ENCODE peak calls at places on chromosomes 6 and 20, in six cellular contexts. One of them, this sample, is unnamed.

GRCh38 chr20:44001667-44002596 is 87.3 kb downstream of the TOX2 start:
- DNase-seq in uterus: no peak
- DNase-seq in body of pancreas: no peak
- DNase-seq in A549: no peak
- DNase-seq in ACHN: no peak
- DNase-seq in stimulated activated effector memory CD8-positive, alpha-beta T cell treated with anti-CD3 and anti-CD28 coated beads, Interleukin-12 subunit alpha, Interleukin-12 subunit beta, amount 100 ng/mL, for 72 hours: no peak
- DNase-seq in this sample: no peak

GRCh38 chr20:45934046-45934586 is 367 bp upstream of the PCIF1 start:
- DNase-seq in uterus: no peak
- DNase-seq in body of pancreas: peak
- DNase-seq in stimulated activated effector memory CD8-positive, alpha-beta T cell treated with anti-CD3 and anti-CD28 coated beads, Interleukin-12 subunit alpha, Interleukin-12 subunit beta, amount 100 ng/mL, for 72 hours: no peak
- DNase-seq in A549: peak
- DNase-seq in ACHN: peak
- DNase-seq in this sample: no peak

GRCh38 chr20:24634855-24635254 is 165.4 kb downstream of the SYNDIG1 start:
- DNase-seq in uterus: no peak
- DNase-seq in A549: peak
- DNase-seq in stimulated activated effector memory CD8-positive, alpha-beta T cell treated with anti-CD3 and anti-CD28 coated beads, Interleukin-12 subunit alpha, Interleukin-12 subunit beta, amount 100 ng/mL, for 72 hours: no peak
- DNase-seq in ACHN: peak
- DNase-seq in body of pancreas: no peak
- DNase-seq in this sample: no peak

GRCh38 chr6:125807293-125807692 is 16.5 kb downstream of the NCOA7 start:
- DNase-seq in ACHN: no peak
- DNase-seq in body of pancreas: no peak
- DNase-seq in A549: no peak
- DNase-seq in uterus: no peak
- DNase-seq in stimulated activated effector memory CD8-positive, alpha-beta T cell treated with anti-CD3 and anti-CD28 coated beads, Interleukin-12 subunit alpha, Interleukin-12 subunit beta, amount 100 ng/mL, for 72 hours: no peak
- DNase-seq in this sample: peak

GRCh38 chr20:49590163-49591017 is 22.5 kb upstream of the PTGIS start:
- DNase-seq in body of pancreas: no peak
- DNase-seq in A549: no peak
- DNase-seq in ACHN: no peak
- DNase-seq in stimulated activated effector memory CD8-positive, alpha-beta T cell treated with anti-CD3 and anti-CD28 coated beads, Interleukin-12 subunit alpha, Interleukin-12 subunit beta, amount 100 ng/mL, for 72 hours: no peak
- DNase-seq in uterus: no peak
- DNase-seq in this sample: peak

GRCh38 chr20:63696628-63697356 is at the start of gene TNFRSF6B:
- DNase-seq in stimulated activated effector memory CD8-positive, alpha-beta T cell treated with anti-CD3 and anti-CD28 coated beads, Interleukin-12 subunit alpha, Interleukin-12 subunit beta, amount 100 ng/mL, for 72 hours: no peak
- DNase-seq in A549: no peak
- DNase-seq in uterus: peak
- DNase-seq in body of pancreas: no peak
- DNase-seq in ACHN: no peak
- DNase-seq in this sample: no peak

GRCh38 chr6:3457710-3458605 is 1.1 kb upstream of the SLC22A23 start:
- DNase-seq in body of pancreas: peak
- DNase-seq in stimulated activated effector memory CD8-positive, alpha-beta T cell treated with anti-CD3 and anti-CD28 coated beads, Interleukin-12 subunit alpha, Interleukin-12 subunit beta, amount 100 ng/mL, for 72 hours: no peak
- DNase-seq in ACHN: no peak
- DNase-seq in A549: peak
- DNase-seq in uterus: peak
- DNase-seq in this sample: peak

GRCh38 chr6:14883921-14884320 is 361.9 kb upstream of the JARID2 start:
- DNase-seq in ACHN: no peak
- DNase-seq in body of pancreas: no peak
- DNase-seq in A549: no peak
- DNase-seq in uterus: no peak
- DNase-seq in stimulated activated effector memory CD8-positive, alpha-beta T cell treated with anti-CD3 and anti-CD28 coated beads, Interleukin-12 subunit alpha, Interleukin-12 subunit beta, amount 100 ng/mL, for 72 hours: no peak
- DNase-seq in this sample: no peak

GRCh38 chr6:80132942-80133517 is 26.6 kb downstream of the BCKDHB start:
- DNase-seq in body of pancreas: peak
- DNase-seq in stimulated activated effector memory CD8-positive, alpha-beta T cell treated with anti-CD3 and anti-CD28 coated beads, Interleukin-12 subunit alpha, Interleukin-12 subunit beta, amount 100 ng/mL, for 72 hours: peak
- DNase-seq in uterus: peak
- DNase-seq in A549: peak
- DNase-seq in ACHN: peak
- DNase-seq in this sample: peak

GRCh38 chr6:48813821-48814220 is 649.2 kb downstream of the MMUT start:
- DNase-seq in ACHN: no peak
- DNase-seq in stimulated activated effector memory CD8-positive, alpha-beta T cell treated with anti-CD3 and anti-CD28 coated beads, Interleukin-12 subunit alpha, Interleukin-12 subunit beta, amount 100 ng/mL, for 72 hours: no peak
- DNase-seq in body of pancreas: no peak
- DNase-seq in uterus: no peak
- DNase-seq in A549: no peak
- DNase-seq in this sample: no peak

GRCh38 chr6:75882734-75883133 is 133.7 kb downstream of the MYO6 start:
- DNase-seq in uterus: no peak
- DNase-seq in stimulated activated effector memory CD8-positive, alpha-beta T cell treated with anti-CD3 and anti-CD28 coated beads, Interleukin-12 subunit alpha, Interleukin-12 subunit beta, amount 100 ng/mL, for 72 hours: no peak
- DNase-seq in A549: no peak
- DNase-seq in ACHN: peak
- DNase-seq in body of pancreas: no peak
- DNase-seq in this sample: no peak

GRCh38 chr20:36528176-36528874 is 13.0 kb upstream of the MYL9 start:
- DNase-seq in body of pancreas: no peak
- DNase-seq in uterus: no peak
- DNase-seq in A549: no peak
- DNase-seq in stimulated activated effector memory CD8-positive, alpha-beta T cell treated with anti-CD3 and anti-CD28 coated beads, Interleukin-12 subunit alpha, Interleukin-12 subunit beta, amount 100 ng/mL, for 72 hours: no peak
- DNase-seq in ACHN: no peak
- DNase-seq in this sample: no peak

GRCh38 chr6:110690916-110691315 is 124.4 kb downstream of the CDK19 start:
- DNase-seq in body of pancreas: no peak
- DNase-seq in stimulated activated effector memory CD8-positive, alpha-beta T cell treated with anti-CD3 and anti-CD28 coated beads, Interleukin-12 subunit alpha, Interleukin-12 subunit beta, amount 100 ng/mL, for 72 hours: no peak
- DNase-seq in A549: no peak
- DNase-seq in uterus: no peak
- DNase-seq in ACHN: peak
- DNase-seq in this sample: no peak

This sample was measured in CD4-positive, CD25-positive, alpha-beta regulatory T cell.